ENCODE peak calls at places on chromosomes 13 and 19, in five cellular contexts. One of them, this sample, is unnamed.
A peak's percentile ranks its signal among the peaks of the same experiment; 100 is the strongest.

GRCh38 chr19:19860756-19861390 is 4.8 kb upstream of the ZNF253 start:
- DNase-seq in mammary epithelial cell: no peak
- DNase-seq in tibial nerve: no peak
- DNase-seq in GM06990: no peak
- DNase-seq in OCI-LY7: no peak
- DNase-seq in this sample: peak; percentile 37

GRCh38 chr19:32178401-32178800 is 167.0 kb upstream of the ZNF507 start:
- DNase-seq in mammary epithelial cell: no peak
- DNase-seq in tibial nerve: no peak
- DNase-seq in GM06990: no peak
- DNase-seq in OCI-LY7: no peak
- DNase-seq in this sample: no peak

GRCh38 chr13:45718063-45718462 is 15.9 kb downstream of the CBY2 start:
- DNase-seq in mammary epithelial cell: peak; percentile 9
- DNase-seq in tibial nerve: no peak
- DNase-seq in GM06990: no peak
- DNase-seq in OCI-LY7: peak; percentile 7
- DNase-seq in this sample: no peak

GRCh38 chr13:90382425-90382824 is 965.1 kb upstream of the MIR17HG start:
- DNase-seq in mammary epithelial cell: no peak
- DNase-seq in tibial nerve: no peak
- DNase-seq in GM06990: no peak
- DNase-seq in OCI-LY7: no peak
- DNase-seq in this sample: no peak

GRCh38 chr13:59266478-59267063 is 897.2 kb downstream of the DIAPH3 start:
- DNase-seq in mammary epithelial cell: no peak
- DNase-seq in tibial nerve: no peak
- DNase-seq in GM06990: no peak
- DNase-seq in OCI-LY7: no peak
- DNase-seq in this sample: no peak

GRCh38 chr13:30346789-30347167 is 39.4 kb upstream of the KATNAL1 start:
- DNase-seq in mammary epithelial cell: no peak
- DNase-seq in tibial nerve: no peak
- DNase-seq in GM06990: no peak
- DNase-seq in OCI-LY7: no peak
- DNase-seq in this sample: no peak

GRCh38 chr19:887072-887471 is 5.9 kb downstream of the MED16 start:
- DNase-seq in mammary epithelial cell: no peak
- DNase-seq in tibial nerve: no peak
- DNase-seq in GM06990: no peak
- DNase-seq in OCI-LY7: no peak
- DNase-seq in this sample: no peak

GRCh38 chr19:30744741-30745475 is 372.7 kb downstream of the ZNF536 start:
- DNase-seq in mammary epithelial cell: no peak
- DNase-seq in tibial nerve: no peak
- DNase-seq in GM06990: no peak
- DNase-seq in OCI-LY7: no peak
- DNase-seq in this sample: no peak

GRCh38 chr13:94641432-94641941 is 39.8 kb downstream of the GPR180 start:
- DNase-seq in mammary epithelial cell: peak; percentile 86
- DNase-seq in tibial nerve: no peak
- DNase-seq in GM06990: no peak
- DNase-seq in OCI-LY7: no peak
- DNase-seq in this sample: no peak

GRCh38 chr19:10660346-10660745 is 6.2 kb downstream of the ILF3 start:
- DNase-seq in mammary epithelial cell: no peak
- DNase-seq in tibial nerve: no peak
- DNase-seq in GM06990: no peak
- DNase-seq in OCI-LY7: no peak
- DNase-seq in this sample: no peak

GRCh38 chr19:12665281-12665573 is 1.3 kb downstream of the MAN2B1 start:
- DNase-seq in mammary epithelial cell: no peak
- DNase-seq in tibial nerve: no peak
- DNase-seq in GM06990: peak; percentile 46
- DNase-seq in OCI-LY7: peak; percentile 92
- DNase-seq in this sample: no peak

GRCh38 chr13:98842858-98843481 is 90.5 kb upstream of the SLC15A1 start:
- DNase-seq in mammary epithelial cell: peak; percentile 48
- DNase-seq in tibial nerve: peak; percentile 63
- DNase-seq in GM06990: peak; percentile 24
- DNase-seq in OCI-LY7: peak; percentile 71
- DNase-seq in this sample: peak; percentile 45

GRCh38 chr19:33348301-33349010 is 25.1 kb upstream of the CEBPG start:
- DNase-seq in mammary epithelial cell: peak; percentile 45
- DNase-seq in tibial nerve: no peak
- DNase-seq in GM06990: no peak
- DNase-seq in OCI-LY7: no peak
- DNase-seq in this sample: no peak

GRCh38 chr13:64774915-64775314 is 2455.2 kb downstream of the PCDH9 start:
- DNase-seq in mammary epithelial cell: no peak
- DNase-seq in tibial nerve: no peak
- DNase-seq in GM06990: no peak
- DNase-seq in OCI-LY7: no peak
- DNase-seq in this sample: no peak

GRCh38 chr19:10952809-10953208 is 8.0 kb upstream of the SMARCA4 start:
- DNase-seq in mammary epithelial cell: peak; percentile 84
- DNase-seq in tibial nerve: no peak
- DNase-seq in GM06990: no peak
- DNase-seq in OCI-LY7: no peak
- DNase-seq in this sample: no peak

GRCh38 chr19:49863254-49863934 is 4.0 kb downstream of the PNKP start:
- DNase-seq in mammary epithelial cell: no peak
- DNase-seq in tibial nerve: no peak
- DNase-seq in GM06990: no peak
- DNase-seq in OCI-LY7: no peak
- DNase-seq in this sample: no peak

GRCh38 chr19:11151181-11151580 is 4.4 kb downstream of the SPC24 start:
- DNase-seq in mammary epithelial cell: no peak
- DNase-seq in tibial nerve: peak; percentile 59
- DNase-seq in GM06990: no peak
- DNase-seq in OCI-LY7: no peak
- DNase-seq in this sample: no peak

GRCh38 chr13:91361755-91362271 is 14.3 kb downstream of the MIR17HG start:
- DNase-seq in mammary epithelial cell: no peak
- DNase-seq in tibial nerve: no peak
- DNase-seq in GM06990: no peak
- DNase-seq in OCI-LY7: peak; percentile 43
- DNase-seq in this sample: no peak

GRCh38 chr13:59425211-59425721 is 738.5 kb downstream of the DIAPH3 start:
- DNase-seq in mammary epithelial cell: no peak
- DNase-seq in tibial nerve: no peak
- DNase-seq in GM06990: no peak
- DNase-seq in OCI-LY7: no peak
- DNase-seq in this sample: no peak

DNA sequence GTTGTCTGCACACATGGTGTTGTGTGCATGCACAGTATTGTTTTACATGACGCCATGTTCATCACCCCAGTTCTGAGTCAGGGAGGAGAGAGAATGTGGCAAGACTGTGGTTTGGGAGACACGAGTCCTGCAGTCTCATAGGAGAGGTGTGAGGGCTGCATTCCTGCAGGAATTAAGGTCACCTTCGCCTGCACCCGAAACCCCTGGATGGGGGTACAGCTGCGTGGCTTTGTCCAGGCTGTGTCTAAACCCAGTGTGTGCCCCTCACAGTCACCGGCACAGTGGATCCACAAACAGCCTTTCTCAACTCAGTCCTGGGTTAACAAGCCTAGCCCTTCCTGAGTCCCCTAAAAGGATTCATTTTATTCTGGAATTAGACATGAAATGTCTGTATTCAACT is 5.7 kb downstream of the ADPRHL1 start:
- DNase-seq in mammary epithelial cell: no peak
- DNase-seq in tibial nerve: no peak
- DNase-seq in GM06990: no peak
- DNase-seq in OCI-LY7: no peak
- DNase-seq in this sample: no peak
- TF ChIP-seq CTCF in mammary epithelial cell: no peak
- TF ChIP-seq CTCF in tibial nerve: no peak
- TF ChIP-seq CTCF in GM06990: no peak
- TF ChIP-seq CTCF in OCI-LY7: no peak
- TF ChIP-seq CTCF in this sample: no peak

GRCh38 chr13:21998279-21998678 is 327.4 kb downstream of the FGF9 start:
- DNase-seq in mammary epithelial cell: no peak
- DNase-seq in tibial nerve: no peak
- DNase-seq in GM06990: no peak
- DNase-seq in OCI-LY7: no peak
- DNase-seq in this sample: no peak
- TF ChIP-seq CTCF in mammary epithelial cell: no peak
- TF ChIP-seq CTCF in tibial nerve: no peak
- TF ChIP-seq CTCF in GM06990: no peak
- TF ChIP-seq CTCF in OCI-LY7: no peak
- TF ChIP-seq CTCF in this sample: no peak

DNA sequence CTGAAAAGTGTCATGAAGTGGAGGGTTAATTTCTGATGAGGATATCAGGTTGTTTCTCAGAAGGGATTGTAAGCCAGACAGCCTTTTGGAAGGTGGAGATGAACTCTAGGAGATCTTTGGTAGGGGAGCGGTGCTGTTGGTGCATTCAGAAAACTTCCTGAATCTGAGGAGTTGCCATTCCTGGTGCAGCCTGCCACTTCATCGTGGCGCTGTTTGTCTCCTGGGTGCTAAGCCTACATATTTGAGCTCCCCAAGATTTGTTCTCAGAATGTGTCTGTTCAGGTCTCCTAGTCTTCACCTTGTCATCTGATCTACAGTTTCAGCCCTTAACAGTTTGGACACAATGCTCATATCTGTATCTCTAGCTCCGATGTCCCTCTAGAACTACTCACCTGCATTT is 285.6 kb downstream of the MTUS2 start:
- DNase-seq in mammary epithelial cell: no peak
- DNase-seq in tibial nerve: no peak
- DNase-seq in GM06990: no peak
- DNase-seq in OCI-LY7: no peak
- DNase-seq in this sample: no peak
- TF ChIP-seq CTCF in mammary epithelial cell: no peak
- TF ChIP-seq CTCF in tibial nerve: no peak
- TF ChIP-seq CTCF in GM06990: peak; percentile 44
- TF ChIP-seq CTCF in OCI-LY7: no peak
- TF ChIP-seq CTCF in this sample: no peak

GRCh38 chr13:28001049-28001448 is 12.6 kb upstream of the URAD start:
- DNase-seq in mammary epithelial cell: no peak
- DNase-seq in tibial nerve: no peak
- DNase-seq in GM06990: no peak
- DNase-seq in OCI-LY7: no peak
- DNase-seq in this sample: no peak

GRCh38 chr13:28001837-28002473 is 13.5 kb upstream of the URAD start:
- DNase-seq in mammary epithelial cell: no peak
- DNase-seq in tibial nerve: no peak
- DNase-seq in GM06990: no peak
- DNase-seq in OCI-LY7: no peak
- DNase-seq in this sample: no peak

GRCh38 chr13:28000567-28000966 is 12.1 kb upstream of the URAD start:
- DNase-seq in mammary epithelial cell: no peak
- DNase-seq in tibial nerve: no peak
- DNase-seq in GM06990: no peak
- DNase-seq in OCI-LY7: no peak
- DNase-seq in this sample: no peak

GRCh38 chr13:28002886-28003698 is 14.6 kb upstream of the URAD start:
- DNase-seq in mammary epithelial cell: no peak
- DNase-seq in tibial nerve: no peak
- DNase-seq in GM06990: no peak
- DNase-seq in OCI-LY7: no peak
- DNase-seq in this sample: no peak

DNA sequence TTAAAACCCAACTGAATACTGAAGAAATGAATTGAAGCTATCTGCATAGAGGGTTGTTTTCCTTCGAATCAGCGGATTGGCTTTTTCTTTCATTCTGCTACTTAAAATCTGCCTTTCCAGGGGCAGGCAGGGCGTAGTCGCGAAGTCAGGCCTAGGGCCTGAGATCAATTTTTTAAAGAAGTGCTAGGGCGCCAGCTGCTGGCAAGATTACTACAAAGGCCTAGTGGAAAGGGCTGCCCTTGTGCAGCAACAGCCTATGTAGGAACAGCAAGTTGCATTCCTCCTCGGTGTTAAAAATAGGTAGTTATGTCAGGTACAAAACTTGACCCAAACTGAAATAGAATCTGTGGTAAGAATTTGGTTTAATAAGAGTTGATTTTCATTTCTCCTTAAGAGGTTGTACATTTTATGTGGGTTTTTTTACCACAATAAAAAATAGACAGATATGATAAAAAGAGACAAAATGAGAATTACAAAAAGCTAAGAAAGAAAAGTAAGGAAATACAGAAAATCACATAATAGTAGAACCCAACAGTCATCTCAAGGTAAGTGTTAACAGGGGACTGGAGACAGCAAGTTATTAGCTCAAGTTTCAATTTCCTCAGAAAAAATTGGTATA is 9.5 kb upstream of the URAD start:
- DNase-seq in mammary epithelial cell: peak; percentile 36
- DNase-seq in tibial nerve: no peak
- DNase-seq in GM06990: no peak
- DNase-seq in OCI-LY7: peak; percentile 66
- DNase-seq in this sample: no peak
- TF ChIP-seq CTCF in mammary epithelial cell: peak; percentile 43
- TF ChIP-seq CTCF in tibial nerve: no peak
- TF ChIP-seq CTCF in GM06990: peak; percentile 79
- TF ChIP-seq CTCF in OCI-LY7: peak; percentile 89
- TF ChIP-seq CTCF in this sample: no peak